ENCODE peak calls at places on chromosomes 3 and 15, in nine cellular contexts. N is fibroblast of pulmonary artery, Z is HFF-Myc, R is BJ, X is retinal pigment epithelial cell, E is psoas muscle, D is fibroblast of villous mesenchyme, W is GM23338, O is fibroblast of the aortic adventitia. F is an unnamed sample.
A peak's percentile ranks its signal among the peaks of the same experiment; 100 is the strongest.

GRCh38 chr3:128163432-128163831 is 10.2 kb downstream of the EEFSEC start:
- DNase-seq in R (no peak), D (no peak), W (no peak), N (no peak), Z (no peak), E (no peak), X (no peak), O (no peak), F (no peak)

GRCh38 chr15:27272446-27272845 is 301.5 kb downstream of the GABRG3 start:
- DNase-seq in Z (no peak), N (no peak), R (no peak), E (no peak), W (no peak), D (no peak), X (no peak), O (no peak), F (no peak)

GRCh38 chr15:99450896-99451358 is 114.9 kb upstream of the MEF2A start:
- DNase-seq in W (no peak), Z (no peak), N (peak; percentile 94), O (peak; percentile 27), R (no peak), X (no peak), D (peak; percentile 79), E (peak; percentile 78), F (peak; percentile 88)

GRCh38 chr15:37291920-37292319 is 191.6 kb upstream of the MEIS2 start:
- DNase-seq in O (no peak), D (no peak), W (no peak), E (no peak), Z (no peak), R (no peak), N (peak; percentile 3), X (no peak), F (peak; percentile 22)

GRCh38 chr3:42078686-42079085 is 12.5 kb upstream of the TRAK1 start:
- DNase-seq in X (no peak), O (no peak), R (no peak), Z (no peak), D (no peak), W (peak; percentile 78), N (no peak), E (no peak), F (no peak)

GRCh38 chr3:178518660-178519396 is 17.4 kb upstream of the KCNMB2 start:
- DNase-seq in Z (no peak), O (no peak), E (no peak), D (peak; percentile 29), N (no peak), X (no peak), W (no peak), R (no peak), F (no peak)

GRCh38 chr3:58173029-58173669 is 37.6 kb downstream of the DNASE1L3 start:
- DNase-seq in R (no peak), N (no peak), W (peak; percentile 43), O (no peak), D (no peak), Z (no peak), X (no peak), E (no peak), F (no peak)

GRCh38 chr15:32852771-32853170 is 135.0 kb downstream of the GREM1 start:
- DNase-seq in E (no peak), D (peak; percentile 42), X (no peak), W (no peak), N (no peak), Z (no peak), R (no peak), O (no peak), F (no peak)

GRCh38 chr3:195063596-195064193 is 207.3 kb downstream of the XXYLT1 start:
- DNase-seq in Z (no peak), D (no peak), E (peak; percentile 18), N (no peak), R (no peak), W (no peak), O (no peak), X (no peak), F (no peak)

GRCh38 chr15:90665288-90666134 is 51.6 kb upstream of the BLM start:
- DNase-seq in W (peak; percentile 72), O (peak; percentile 58), D (peak; percentile 66), E (peak; percentile 81), R (no peak), Z (no peak), N (peak; percentile 56), X (no peak), F (peak; percentile 67)

GRCh38 chr3:144053121-144053520 is 81.5 kb downstream of the DIPK2A start:
- DNase-seq in N (peak; percentile 25), X (peak; percentile 43), O (peak; percentile 69), W (no peak), D (peak; percentile 13), R (peak; percentile 79), E (no peak), Z (no peak), F (peak; percentile 62)

GRCh38 chr3:147881933-147882332 is 472.8 kb downstream of the ZIC1 start:
- DNase-seq in W (peak; percentile 15), X (no peak), E (no peak), R (no peak), O (no peak), D (no peak), N (no peak), Z (no peak), F (no peak)

GRCh38 chr15:64112077-64112772 is 16.4 kb downstream of the SNX1 start:
- DNase-seq in R (no peak), N (no peak), D (no peak), O (no peak), E (no peak), X (no peak), W (no peak), Z (no peak), F (no peak)

DNA sequence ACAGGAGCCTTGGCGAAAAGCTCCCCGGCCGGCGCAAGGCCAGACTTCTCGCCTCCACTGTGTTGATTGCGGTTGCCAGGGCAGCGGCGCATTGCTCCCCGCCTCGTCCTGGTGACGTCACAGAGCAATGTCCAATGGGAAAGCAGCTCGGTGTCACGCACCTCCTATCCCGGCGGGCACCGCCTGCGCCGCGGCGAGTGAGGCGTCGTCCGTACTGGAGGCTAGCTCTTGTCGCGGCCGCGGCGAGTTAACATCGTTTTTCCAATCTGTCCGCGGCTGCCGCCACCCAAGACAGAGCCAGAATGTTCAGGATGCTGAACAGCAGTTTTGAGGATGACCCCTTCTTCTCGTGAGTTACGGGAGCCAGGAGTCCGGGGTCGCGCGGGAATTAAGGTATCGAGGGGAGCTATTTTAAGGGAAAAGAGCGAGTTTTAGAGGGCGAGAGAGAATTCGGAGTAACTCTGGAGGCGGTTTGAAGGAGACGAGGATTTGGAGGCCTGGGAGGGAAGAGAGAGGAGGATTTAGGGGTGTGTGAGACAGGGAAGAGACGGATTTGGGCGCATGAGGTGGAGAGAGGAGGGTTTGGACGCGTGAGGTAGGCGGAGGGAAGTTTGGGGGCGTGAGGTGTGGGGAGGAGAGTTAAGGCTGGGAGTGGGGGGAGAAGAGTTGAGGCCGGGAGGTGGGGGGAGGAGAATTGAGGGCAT is at the start of gene MLF1:
- DNase-seq in D (peak; percentile 95), Z (peak; percentile 83), W (peak; percentile 98), N (peak; percentile 97), E (peak; percentile 98), O (peak; percentile 93), R (peak; percentile 67), X (peak; percentile 87), F (peak; percentile 96)
- TF ChIP-seq CTCF in D (no peak), Z (no peak), W (no peak), N (no peak), E (no peak), O (no peak), R (no peak), X (no peak), F (no peak)

GRCh38 chr3:47741925-47742324 is 39.8 kb downstream of the SMARCC1 start:
- DNase-seq in E (no peak), Z (no peak), D (no peak), R (no peak), X (no peak), W (no peak), O (no peak), N (no peak), F (no peak)
- H3K4me3 ChIP-seq in E (no peak overlapping the region), Z (no peak overlapping the region), D (no peak overlapping the region), R (no peak overlapping the region), X (no peak overlapping the region), W (no peak overlapping the region), O (no peak overlapping the region), N (no peak overlapping the region), F (no peak overlapping the region)

GRCh38 chr3:83946554-83946953 is 1012.2 kb upstream of the CADM2 start:
- DNase-seq in O (no peak), E (no peak), W (peak; percentile 65), X (no peak), N (no peak), Z (no peak), D (no peak), R (no peak), F (no peak)
- TF ChIP-seq CTCF in O (no peak), E (no peak), W (peak; percentile 42), X (peak; percentile 49), N (no peak), Z (no peak), D (no peak), R (no peak), F (no peak)

DNA sequence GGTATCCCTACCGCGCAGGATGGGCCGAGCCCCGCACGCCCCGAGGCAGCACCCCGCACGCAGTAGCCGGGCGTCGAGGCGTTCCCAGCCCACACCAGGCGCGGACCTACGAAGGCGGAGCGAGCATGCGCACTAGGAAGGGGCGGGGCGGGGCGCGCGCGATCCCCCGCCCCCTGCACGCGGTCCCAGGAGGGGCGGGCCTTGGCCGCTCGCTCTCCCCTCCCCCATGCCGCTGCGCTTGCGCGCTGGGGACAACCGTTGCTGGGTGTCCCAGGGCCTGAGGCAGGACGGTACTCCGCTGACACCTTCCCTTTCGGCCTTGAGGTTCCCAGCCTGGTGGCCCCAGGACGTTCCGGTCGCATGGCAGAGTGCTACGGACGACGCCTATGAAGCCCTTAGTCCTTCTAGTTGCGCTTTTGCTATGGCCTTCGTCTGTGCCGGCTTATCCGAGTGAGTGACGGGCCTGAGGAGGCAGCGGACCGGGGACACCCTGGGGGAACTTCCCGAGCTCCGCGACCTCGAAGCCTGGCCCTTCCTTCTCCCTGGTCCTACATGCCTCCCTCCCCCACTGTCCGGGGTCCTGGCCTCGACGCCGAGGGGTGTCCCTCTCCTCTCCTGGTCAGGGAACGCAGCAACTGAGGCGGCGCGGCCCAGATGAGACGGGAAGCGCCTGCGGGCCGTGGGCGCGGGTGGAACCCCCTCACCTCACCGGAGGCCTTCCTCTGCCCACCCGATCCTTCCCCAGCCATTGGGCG is at the start of gene SPESP1:
- DNase-seq in X (no peak), W (peak; percentile 11), N (peak; percentile 62), Z (peak; percentile 15), E (peak; percentile 87), R (peak; percentile 10), D (peak; percentile 64), O (peak; percentile 43), F (peak; percentile 49)
- H3K4me3 ChIP-seq in X (peak within 1 kb of the TSS; percentile 25), W (no peak within 1 kb of the TSS), N (peak within 1 kb of the TSS; percentile 51), Z (peak within 1 kb of the TSS; percentile 53), E (peak within 1 kb of the TSS; percentile 33), R (peak within 1 kb of the TSS; percentile 67), D (peak within 1 kb of the TSS; percentile 64), O (peak within 1 kb of the TSS; percentile 62), F (peak within 1 kb of the TSS; percentile 51)

DNA sequence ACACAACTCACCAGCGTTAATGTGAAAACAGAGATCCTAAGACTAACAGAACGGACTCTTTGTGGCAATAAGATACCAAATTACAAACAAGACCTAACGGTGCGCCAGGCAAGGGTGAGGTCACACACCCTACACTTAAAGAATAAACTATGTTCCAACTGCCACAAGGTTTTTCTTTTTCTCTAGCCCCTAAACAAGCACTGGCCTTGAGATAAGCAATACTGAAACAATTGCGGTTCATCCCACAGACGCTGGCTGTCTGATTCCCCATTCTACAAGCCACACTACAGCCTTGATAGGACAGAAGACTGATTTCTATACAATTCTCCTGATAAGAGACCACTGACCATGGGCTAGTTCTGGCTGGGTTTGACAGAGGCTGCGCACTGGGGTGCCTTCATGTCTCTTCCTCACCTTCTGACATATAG is 20.5 kb upstream of the LIMD1 start:
- DNase-seq in Z (no peak), R (no peak), X (no peak), N (no peak), E (no peak), O (no peak), D (no peak), W (no peak), F (no peak)
- TF ChIP-seq CTCF in Z (no peak), R (no peak), X (no peak), N (no peak), E (no peak), O (no peak), D (no peak), W (no peak), F (no peak)